ENCODE peak calls at places on chromosomes 12 and 14, in nine cellular contexts. One of them, this sample, is unnamed.

GRCh38 chr14:29905549-29905948 is 22.1 kb downstream of the PRKD1 start:
- DNase-seq in body of pancreas: no peak
- DNase-seq in heart left ventricle: no peak
- DNase-seq in tibial nerve: no peak
- DNase-seq in A549: no peak
- DNase-seq in endothelial cell of umbilical vein: no peak
- DNase-seq in HCT116: no peak
- DNase-seq in ovary: no peak
- DNase-seq in breast epithelium: no peak
- DNase-seq in this sample: no peak

GRCh38 chr12:132593938-132594358 is 16.4 kb downstream of the LRCOL1 start:
- DNase-seq in body of pancreas: peak
- DNase-seq in heart left ventricle: peak
- DNase-seq in tibial nerve: peak
- DNase-seq in A549: peak
- DNase-seq in endothelial cell of umbilical vein: peak
- DNase-seq in HCT116: peak
- DNase-seq in ovary: peak
- DNase-seq in breast epithelium: peak
- DNase-seq in this sample: peak

GRCh38 chr14:52792097-52792415 is 649 bp upstream of the GNPNAT1 start:
- DNase-seq in body of pancreas: no peak
- DNase-seq in heart left ventricle: no peak
- DNase-seq in tibial nerve: no peak
- DNase-seq in A549: no peak
- DNase-seq in endothelial cell of umbilical vein: no peak
- DNase-seq in HCT116: no peak
- DNase-seq in ovary: no peak
- DNase-seq in breast epithelium: no peak
- DNase-seq in this sample: no peak

GRCh38 chr12:124727244-124727673 is 136.4 kb downstream of the SCARB1 start:
- DNase-seq in body of pancreas: peak
- DNase-seq in heart left ventricle: peak
- DNase-seq in tibial nerve: peak
- DNase-seq in A549: no peak
- DNase-seq in endothelial cell of umbilical vein: peak
- DNase-seq in HCT116: peak
- DNase-seq in ovary: no peak
- DNase-seq in breast epithelium: peak
- DNase-seq in this sample: peak

GRCh38 chr12:55686366-55687010 is 21.2 kb downstream of the ITGA7 start:
- DNase-seq in body of pancreas: no peak
- DNase-seq in heart left ventricle: no peak
- DNase-seq in tibial nerve: no peak
- DNase-seq in A549: no peak
- DNase-seq in endothelial cell of umbilical vein: no peak
- DNase-seq in HCT116: no peak
- DNase-seq in ovary: no peak
- DNase-seq in breast epithelium: no peak
- DNase-seq in this sample: no peak

GRCh38 chr12:5586201-5586600 is 154.3 kb downstream of the NTF3 start:
- DNase-seq in body of pancreas: no peak
- DNase-seq in heart left ventricle: no peak
- DNase-seq in tibial nerve: no peak
- DNase-seq in A549: peak
- DNase-seq in endothelial cell of umbilical vein: peak
- DNase-seq in HCT116: no peak
- DNase-seq in ovary: no peak
- DNase-seq in breast epithelium: no peak
- DNase-seq in this sample: no peak

GRCh38 chr12:42982828-42983227 is 393.3 kb upstream of the PRICKLE1 start:
- DNase-seq in body of pancreas: no peak
- DNase-seq in heart left ventricle: no peak
- DNase-seq in tibial nerve: no peak
- DNase-seq in A549: no peak
- DNase-seq in endothelial cell of umbilical vein: no peak
- DNase-seq in HCT116: no peak
- DNase-seq in ovary: no peak
- DNase-seq in breast epithelium: no peak
- DNase-seq in this sample: no peak

GRCh38 chr12:6201199-6201608 is 1.0 kb downstream of the CD9 start:
- DNase-seq in body of pancreas: peak
- DNase-seq in heart left ventricle: no peak
- DNase-seq in tibial nerve: no peak
- DNase-seq in A549: peak
- DNase-seq in endothelial cell of umbilical vein: no peak
- DNase-seq in HCT116: no peak
- DNase-seq in ovary: no peak
- DNase-seq in breast epithelium: peak
- DNase-seq in this sample: no peak

GRCh38 chr12:110965574-110965973 is 45.2 kb upstream of the MYL2 start:
- DNase-seq in body of pancreas: no peak
- DNase-seq in heart left ventricle: no peak
- DNase-seq in tibial nerve: no peak
- DNase-seq in A549: no peak
- DNase-seq in endothelial cell of umbilical vein: no peak
- DNase-seq in HCT116: no peak
- DNase-seq in ovary: no peak
- DNase-seq in breast epithelium: no peak
- DNase-seq in this sample: no peak

GRCh38 chr12:110957652-110958051 is 37.3 kb upstream of the MYL2 start:
- DNase-seq in body of pancreas: no peak
- DNase-seq in heart left ventricle: no peak
- DNase-seq in tibial nerve: no peak
- DNase-seq in A549: no peak
- DNase-seq in endothelial cell of umbilical vein: no peak
- DNase-seq in HCT116: no peak
- DNase-seq in ovary: no peak
- DNase-seq in breast epithelium: no peak
- DNase-seq in this sample: no peak

GRCh38 chr12:110957159-110957558 is 36.8 kb upstream of the MYL2 start:
- DNase-seq in body of pancreas: no peak
- DNase-seq in heart left ventricle: no peak
- DNase-seq in tibial nerve: no peak
- DNase-seq in A549: no peak
- DNase-seq in endothelial cell of umbilical vein: no peak
- DNase-seq in HCT116: no peak
- DNase-seq in ovary: no peak
- DNase-seq in breast epithelium: no peak
- DNase-seq in this sample: no peak

GRCh38 chr12:110966081-110966760 is 45.8 kb upstream of the MYL2 start:
- DNase-seq in body of pancreas: no peak
- DNase-seq in heart left ventricle: no peak
- DNase-seq in tibial nerve: no peak
- DNase-seq in A549: no peak
- DNase-seq in endothelial cell of umbilical vein: no peak
- DNase-seq in HCT116: no peak
- DNase-seq in ovary: no peak
- DNase-seq in breast epithelium: no peak
- DNase-seq in this sample: no peak

GRCh38 chr12:110960795-110961194 is 40.4 kb upstream of the MYL2 start:
- DNase-seq in body of pancreas: no peak
- DNase-seq in heart left ventricle: no peak
- DNase-seq in tibial nerve: no peak
- DNase-seq in A549: no peak
- DNase-seq in endothelial cell of umbilical vein: no peak
- DNase-seq in HCT116: no peak
- DNase-seq in ovary: no peak
- DNase-seq in breast epithelium: no peak
- DNase-seq in this sample: no peak
- H3K27ac ChIP-seq in body of pancreas: no peak
- H3K27ac ChIP-seq in heart left ventricle: no peak
- H3K27ac ChIP-seq in tibial nerve: no peak
- H3K27ac ChIP-seq in A549: no peak
- H3K27ac ChIP-seq in endothelial cell of umbilical vein: no peak
- H3K27ac ChIP-seq in HCT116: no peak
- H3K27ac ChIP-seq in ovary: no peak
- H3K27ac ChIP-seq in breast epithelium: no peak
- H3K27ac ChIP-seq in this sample: no peak

GRCh38 chr14:60164404-60164716 is 838 bp downstream of the DHRS7 start:
- DNase-seq in body of pancreas: no peak
- DNase-seq in heart left ventricle: no peak
- DNase-seq in tibial nerve: no peak
- DNase-seq in A549: no peak
- DNase-seq in endothelial cell of umbilical vein: no peak
- DNase-seq in HCT116: no peak
- DNase-seq in ovary: no peak
- DNase-seq in breast epithelium: no peak
- DNase-seq in this sample: no peak

GRCh38 chr14:60166144-60166543 is 946 bp upstream of the DHRS7 start:
- DNase-seq in body of pancreas: no peak
- DNase-seq in heart left ventricle: no peak
- DNase-seq in tibial nerve: no peak
- DNase-seq in A549: no peak
- DNase-seq in endothelial cell of umbilical vein: no peak
- DNase-seq in HCT116: no peak
- DNase-seq in ovary: no peak
- DNase-seq in breast epithelium: no peak
- DNase-seq in this sample: peak

GRCh38 chr14:60163741-60164140 is 1.5 kb downstream of the DHRS7 start:
- DNase-seq in body of pancreas: no peak
- DNase-seq in heart left ventricle: no peak
- DNase-seq in tibial nerve: no peak
- DNase-seq in A549: no peak
- DNase-seq in endothelial cell of umbilical vein: no peak
- DNase-seq in HCT116: no peak
- DNase-seq in ovary: no peak
- DNase-seq in breast epithelium: no peak
- DNase-seq in this sample: no peak

GRCh38 chr14:60165547-60165876 is 314 bp upstream of the DHRS7 start:
- DNase-seq in body of pancreas: no peak
- DNase-seq in heart left ventricle: no peak
- DNase-seq in tibial nerve: no peak
- DNase-seq in A549: no peak
- DNase-seq in endothelial cell of umbilical vein: no peak
- DNase-seq in HCT116: no peak
- DNase-seq in ovary: no peak
- DNase-seq in breast epithelium: no peak
- DNase-seq in this sample: no peak

DNA sequence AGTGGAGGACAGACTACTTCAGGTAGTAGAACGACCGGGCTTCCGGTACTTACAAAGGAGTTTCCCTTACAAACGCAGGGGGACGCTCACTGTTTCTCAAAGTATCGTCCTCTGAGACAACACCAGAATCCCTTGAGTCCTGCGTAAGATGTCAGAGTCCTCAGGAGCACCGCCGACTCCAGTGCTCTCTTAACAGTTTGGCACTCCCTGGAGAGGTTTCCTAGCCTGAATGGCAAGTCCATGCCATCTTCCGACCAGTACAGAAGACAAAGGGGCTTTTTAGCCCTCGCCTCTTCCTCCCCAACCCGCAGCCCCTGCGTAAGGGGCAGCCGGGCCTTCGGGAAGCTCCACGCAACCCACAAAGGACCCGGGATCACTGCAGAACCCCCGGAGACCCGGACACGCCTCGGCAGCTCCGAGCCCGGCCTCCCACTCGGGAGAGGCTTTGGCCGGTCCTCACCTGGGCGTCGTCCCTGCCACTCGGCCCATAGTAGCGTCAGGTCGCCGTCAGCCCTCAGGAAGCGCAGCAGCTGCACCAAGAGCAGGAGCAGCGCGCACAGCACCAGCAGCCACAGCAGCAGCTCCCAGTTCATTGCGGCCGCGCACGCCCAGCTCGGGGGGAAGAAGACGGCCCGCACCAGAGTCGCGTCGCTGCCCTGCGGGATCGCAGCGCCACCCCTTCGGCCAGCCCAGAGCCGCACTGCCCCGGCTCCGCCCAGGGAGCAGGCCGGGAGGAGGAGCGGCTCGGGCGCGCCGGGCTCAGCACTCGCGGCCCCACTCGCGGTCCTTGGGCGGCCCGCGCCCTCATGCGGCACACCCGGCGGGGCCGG is at the start of gene DHRS7:
- DNase-seq in body of pancreas: peak
- DNase-seq in heart left ventricle: peak
- DNase-seq in tibial nerve: peak
- DNase-seq in A549: peak
- DNase-seq in endothelial cell of umbilical vein: peak
- DNase-seq in HCT116: peak
- DNase-seq in ovary: peak
- DNase-seq in breast epithelium: peak
- DNase-seq in this sample: peak
- TF ChIP-seq POLR2A in body of pancreas: peak
- TF ChIP-seq POLR2A in heart left ventricle: peak
- TF ChIP-seq POLR2A in tibial nerve: peak
- TF ChIP-seq POLR2A in A549: peak
- TF ChIP-seq POLR2A in endothelial cell of umbilical vein: peak
- TF ChIP-seq POLR2A in HCT116: peak
- TF ChIP-seq POLR2A in ovary: peak
- TF ChIP-seq POLR2A in breast epithelium: no peak
- TF ChIP-seq POLR2A in this sample: peak

GRCh38 chr12:120996133-120996746 is 17.9 kb downstream of the HNF1A start:
- DNase-seq in body of pancreas: no peak
- DNase-seq in heart left ventricle: no peak
- DNase-seq in tibial nerve: no peak
- DNase-seq in A549: no peak
- DNase-seq in endothelial cell of umbilical vein: no peak
- DNase-seq in HCT116: no peak
- DNase-seq in ovary: no peak
- DNase-seq in breast epithelium: no peak
- DNase-seq in this sample: no peak

GRCh38 chr12:120994059-120994458 is 15.7 kb downstream of the HNF1A start:
- DNase-seq in body of pancreas: no peak
- DNase-seq in heart left ventricle: no peak
- DNase-seq in tibial nerve: no peak
- DNase-seq in A549: no peak
- DNase-seq in endothelial cell of umbilical vein: no peak
- DNase-seq in HCT116: no peak
- DNase-seq in ovary: no peak
- DNase-seq in breast epithelium: no peak
- DNase-seq in this sample: no peak

GRCh38 chr12:120992989-120993388 is 14.6 kb downstream of the HNF1A start:
- DNase-seq in body of pancreas: no peak
- DNase-seq in heart left ventricle: no peak
- DNase-seq in tibial nerve: no peak
- DNase-seq in A549: no peak
- DNase-seq in endothelial cell of umbilical vein: no peak
- DNase-seq in HCT116: no peak
- DNase-seq in ovary: no peak
- DNase-seq in breast epithelium: no peak
- DNase-seq in this sample: no peak

GRCh38 chr12:120993496-120993895 is 15.2 kb downstream of the HNF1A start:
- DNase-seq in body of pancreas: no peak
- DNase-seq in heart left ventricle: no peak
- DNase-seq in tibial nerve: no peak
- DNase-seq in A549: no peak
- DNase-seq in endothelial cell of umbilical vein: no peak
- DNase-seq in HCT116: no peak
- DNase-seq in ovary: no peak
- DNase-seq in breast epithelium: no peak
- DNase-seq in this sample: no peak

GRCh38 chr12:120994589-120995337 is 16.4 kb downstream of the HNF1A start:
- DNase-seq in body of pancreas: no peak
- DNase-seq in heart left ventricle: no peak
- DNase-seq in tibial nerve: no peak
- DNase-seq in A549: peak
- DNase-seq in endothelial cell of umbilical vein: no peak
- DNase-seq in HCT116: peak
- DNase-seq in ovary: no peak
- DNase-seq in breast epithelium: no peak
- DNase-seq in this sample: no peak
- TF ChIP-seq CTCF in body of pancreas: no peak
- TF ChIP-seq CTCF in heart left ventricle: no peak
- TF ChIP-seq CTCF in tibial nerve: no peak
- TF ChIP-seq CTCF in A549: no peak
- TF ChIP-seq CTCF in endothelial cell of umbilical vein: no peak
- TF ChIP-seq CTCF in HCT116: no peak
- TF ChIP-seq CTCF in ovary: no peak
- TF ChIP-seq CTCF in breast epithelium: no peak
- TF ChIP-seq CTCF in this sample: no peak

DNA sequence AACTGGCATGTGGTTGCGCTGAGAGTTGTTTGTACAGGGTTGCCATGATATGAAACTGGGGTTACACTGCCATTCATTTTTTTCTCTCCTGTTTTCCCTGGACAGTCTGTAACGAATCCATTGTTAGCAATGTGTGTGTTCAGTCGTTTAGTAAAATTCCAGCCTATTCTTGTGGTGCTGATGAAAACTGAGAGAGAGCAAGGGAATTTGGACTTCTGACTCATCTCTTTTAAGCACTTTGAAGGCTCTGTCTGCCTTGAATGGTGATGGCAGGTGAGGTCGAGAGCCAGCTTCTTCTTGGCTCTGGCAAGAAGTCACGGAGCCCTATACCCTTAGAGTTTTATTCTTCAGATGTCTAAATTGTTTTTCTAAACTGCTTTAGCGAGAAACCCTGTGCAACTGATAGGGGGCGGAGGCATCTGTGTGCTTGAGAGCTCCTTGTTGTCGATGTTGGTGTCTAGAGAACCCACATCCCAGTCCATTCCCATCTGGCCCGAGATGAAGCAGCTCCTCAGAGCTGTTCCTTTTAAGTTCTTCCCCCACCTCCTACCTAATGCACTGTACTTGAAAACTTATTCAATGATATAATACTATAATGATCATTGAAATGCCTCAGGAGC is 204.4 kb downstream of the TMX1 start:
- DNase-seq in body of pancreas: no peak
- DNase-seq in heart left ventricle: no peak
- DNase-seq in tibial nerve: no peak
- DNase-seq in A549: no peak
- DNase-seq in endothelial cell of umbilical vein: no peak
- DNase-seq in HCT116: no peak
- DNase-seq in ovary: no peak
- DNase-seq in breast epithelium: no peak
- DNase-seq in this sample: no peak
- H3K27ac ChIP-seq in body of pancreas: no peak
- H3K27ac ChIP-seq in heart left ventricle: no peak
- H3K27ac ChIP-seq in tibial nerve: no peak
- H3K27ac ChIP-seq in A549: no peak
- H3K27ac ChIP-seq in endothelial cell of umbilical vein: no peak
- H3K27ac ChIP-seq in HCT116: no peak
- H3K27ac ChIP-seq in ovary: no peak
- H3K27ac ChIP-seq in breast epithelium: peak
- H3K27ac ChIP-seq in this sample: no peak

This sample was measured in gastrocnemius medialis.